ENCODE peak calls at places on chromosomes 12 and 14, in five cellular contexts. A is stomach, R is PC-9, W is kidney, J is breast epithelium. B is an unnamed sample.

GRCh38 chr14:38074754-38075153 is 132.9 kb upstream of the SSTR1 start:
- DNase-seq in R (no peak), J (no peak), A (no peak), W (no peak), B (no peak)

GRCh38 chr14:55586411-55586810 is 6.4 kb downstream of the KTN1 start:
- DNase-seq in W (no peak), A (no peak), R (no peak), J (no peak), B (no peak)

GRCh38 chr12:121490401-121491257 is 90.2 kb downstream of the KDM2B start:
- DNase-seq in A (no peak), J (no peak), R (no peak), W (no peak), B (no peak)

GRCh38 chr14:85296466-85297210 is 233.3 kb upstream of the FLRT2 start:
- DNase-seq in W (no peak), A (no peak), R (no peak), J (no peak), B (peak)

GRCh38 chr14:93946104-93946503 is 19.0 kb downstream of the FAM181A start:
- DNase-seq in R (no peak), W (no peak), J (no peak), A (no peak), B (no peak)

GRCh38 chr14:100193417-100194357 is 34.2 kb upstream of the DEGS2 start:
- DNase-seq in W (no peak), J (peak), R (no peak), A (no peak), B (no peak)

GRCh38 chr14:86402547-86402946 is 872.6 kb downstream of the FLRT2 start:
- DNase-seq in J (no peak), R (no peak), A (no peak), W (no peak), B (no peak)

GRCh38 chr14:80621701-80622100 is 319.8 kb downstream of the CEP128 start:
- DNase-seq in A (no peak), R (peak), J (no peak), W (no peak), B (peak)

GRCh38 chr14:22796087-22796707 is 19.0 kb downstream of the SLC7A7 start:
- DNase-seq in J (no peak), R (no peak), A (no peak), W (no peak), B (no peak)

GRCh38 chr14:60310086-60310684 is 61.2 kb downstream of the PPM1A start:
- DNase-seq in R (no peak), A (no peak), W (no peak), J (no peak), B (no peak)

GRCh38 chr14:52391866-52392600 is 77.9 kb downstream of the PTGER2 start:
- DNase-seq in A (no peak), W (no peak), J (no peak), R (no peak), B (no peak)

GRCh38 chr12:51871918-51872688 is 15.8 kb upstream of the ANKRD33 start:
- DNase-seq in A (no peak), R (no peak), W (peak), J (no peak), B (no peak)

GRCh38 chr12:4412056-4412455 is 32.5 kb upstream of the FGF23 start:
- DNase-seq in R (no peak), A (no peak), W (no peak), J (no peak), B (no peak)

GRCh38 chr14:100103261-100104005 is 38.2 kb downstream of the EVL start:
- DNase-seq in A (no peak), W (peak), R (no peak), J (no peak), B (no peak)

GRCh38 chr14:55249423-55249822 is 21.8 kb upstream of the FBXO34 start:
- DNase-seq in J (no peak), A (no peak), W (no peak), R (no peak), B (no peak)

GRCh38 chr14:23942587-23942986 is 11.0 kb upstream of the DHRS4 start:
- DNase-seq in R (no peak), J (no peak), A (no peak), W (peak), B (no peak)

GRCh38 chr12:61891632-61892031 is 368.6 kb upstream of the USP15 start:
- DNase-seq in R (no peak), A (no peak), W (no peak), J (no peak), B (no peak)

GRCh38 chr12:62730649-62731377 is 204.1 kb downstream of the PPM1H start:
- DNase-seq in A (no peak), J (no peak), R (peak), W (no peak), B (no peak)

GRCh38 chr12:100461330-100461973 is 12.2 kb upstream of the NR1H4 start:
- DNase-seq in R (no peak), W (no peak), J (no peak), A (no peak), B (no peak)

GRCh38 chr14:20460458-20461229 is 590 bp downstream of the PIP4P1 start:
- DNase-seq in R (peak), A (peak), J (peak), W (peak), B (no peak)

GRCh38 chr12:123767613-123768012 is 5.5 kb downstream of the DNAH10 start:
- DNase-seq in A (no peak), J (no peak), W (no peak), R (no peak), B (no peak)

GRCh38 chr12:38155020-38155395 is 161.6 kb upstream of the ALG10B start:
- DNase-seq in R (no peak), J (no peak), W (no peak), A (no peak), B (no peak)

GRCh38 chr12:75721231-75721641 is 209.8 kb upstream of the KRR1 start:
- DNase-seq in W (no peak), J (no peak), R (no peak), A (no peak), B (no peak)

GRCh38 chr12:78753058-78753457 is 111.5 kb upstream of the SYT1 start:
- DNase-seq in J (no peak), R (no peak), W (no peak), A (no peak), B (no peak)

GRCh38 chr12:92478692-92479091 is 224.1 kb upstream of the PLEKHG7 start:
- DNase-seq in J (no peak), R (no peak), A (no peak), W (no peak), B (no peak)

GRCh38 chr12:52185400-52185967 is 6.3 kb downstream of the KRT80 start:
- DNase-seq in J (no peak), R (no peak), A (no peak), W (no peak), B (no peak)

GRCh38 chr12:69101505-69101904 is 137.9 kb upstream of the CPSF6 start:
- DNase-seq in A (no peak), J (no peak), W (no peak), R (no peak), B (no peak)

GRCh38 chr14:30938617-30939016 is 64.3 kb downstream of the COCH start:
- DNase-seq in J (no peak), A (no peak), W (no peak), R (no peak), B (no peak)

GRCh38 chr14:79442776-79443175 is 768.5 kb downstream of the DIO2 start:
- DNase-seq in R (no peak), W (no peak), A (no peak), J (no peak), B (no peak)

GRCh38 chr14:55974046-55974582 is 144.1 kb upstream of the PELI2 start:
- DNase-seq in A (peak), R (no peak), W (no peak), J (no peak), B (no peak)

GRCh38 chr12:29212682-29213397 is 63.8 kb downstream of the FAR2 start:
- DNase-seq in R (no peak), W (no peak), A (no peak), J (no peak), B (no peak)

GRCh38 chr12:15638231-15638630 is 151.0 kb downstream of the EPS8 start:
- DNase-seq in J (no peak), W (no peak), A (no peak), R (no peak), B (no peak)

GRCh38 chr12:55720071-55720564 is at the start of gene RDH5:
- DNase-seq in R (no peak), J (peak), W (no peak), A (peak), B (no peak)

GRCh38 chr12:111434680-111435338 is 29.1 kb downstream of the SH2B3 start:
- DNase-seq in W (peak), A (no peak), J (no peak), R (no peak), B (no peak)

GRCh38 chr14:24312736-24313507 is 1.6 kb downstream of the LTB4R start:
- DNase-seq in A (no peak), J (no peak), W (no peak), R (no peak), B (no peak)

GRCh38 chr12:50132505-50133135 is 20.6 kb downstream of the COX14 start:
- DNase-seq in R (no peak), J (no peak), A (no peak), W (no peak), B (no peak)

GRCh38 chr12:106142591-106143261 is 4.0 kb upstream of the NUAK1 start:
- DNase-seq in R (no peak), W (no peak), J (no peak), A (no peak), B (no peak)

GRCh38 chr14:101224356-101225115 is 321.0 kb upstream of the RTL1 start:
- DNase-seq in W (no peak), J (no peak), A (no peak), R (no peak), B (no peak)

GRCh38 chr12:2345902-2346301 is 293.1 kb downstream of the CACNA1C start:
- DNase-seq in A (no peak), J (no peak), W (no peak), R (no peak), B (no peak)
- H3K27ac ChIP-seq in A (no peak), J (no peak), W (no peak), R (no peak), B (no peak)

GRCh38 chr14:92458959-92459478 is 54.6 kb upstream of the RIN3 start:
- DNase-seq in R (no peak), A (no peak), J (peak), W (no peak), B (no peak)
- H3K27ac ChIP-seq in R (no peak), A (no peak), J (no peak), W (peak), B (no peak)

GRCh38 chr14:103868242-103868897 is 21.0 kb upstream of the PPP1R13B start:
- DNase-seq in J (no peak), R (no peak), A (no peak), W (no peak), B (peak)

GRCh38 chr14:103870144-103870876 is 22.9 kb upstream of the PPP1R13B start:
- DNase-seq in J (no peak), R (no peak), W (no peak), A (peak), B (no peak)

GRCh38 chr14:103869406-103870143 is 22.2 kb upstream of the PPP1R13B start:
- DNase-seq in R (no peak), W (no peak), J (no peak), A (no peak), B (no peak)

GRCh38 chr14:103867020-103867419 is 19.6 kb upstream of the PPP1R13B start:
- DNase-seq in W (no peak), J (no peak), R (no peak), A (no peak), B (no peak)

GRCh38 chr14:103867523-103867953 is 20.2 kb upstream of the PPP1R13B start:
- DNase-seq in A (peak), J (no peak), R (no peak), W (peak), B (peak)
- H3K27ac ChIP-seq in A (peak), J (peak), R (no peak), W (no peak), B (peak)

GRCh38 chr14:69234106-69234505 is 25.9 kb upstream of the GALNT16 start:
- DNase-seq in R (no peak), W (no peak), J (no peak), A (no peak), B (no peak)
- H3K27ac ChIP-seq in R (no peak), W (no peak), J (no peak), A (no peak), B (no peak)

GRCh38 chr12:113118142-113118541 is 17.4 kb downstream of the RASAL1 start:
- DNase-seq in J (no peak), R (no peak), W (no peak), A (no peak), B (no peak)

GRCh38 chr12:113114447-113115178 is 20.9 kb downstream of the RASAL1 start:
- DNase-seq in J (no peak), W (peak), R (no peak), A (no peak), B (no peak)

GRCh38 chr12:113116875-113117274 is 18.7 kb downstream of the RASAL1 start:
- DNase-seq in A (no peak), J (no peak), R (no peak), W (peak), B (no peak)

GRCh38 chr12:113113397-113113796 is 22.2 kb downstream of the RASAL1 start:
- DNase-seq in R (no peak), A (no peak), J (no peak), W (no peak), B (no peak)

DNA sequence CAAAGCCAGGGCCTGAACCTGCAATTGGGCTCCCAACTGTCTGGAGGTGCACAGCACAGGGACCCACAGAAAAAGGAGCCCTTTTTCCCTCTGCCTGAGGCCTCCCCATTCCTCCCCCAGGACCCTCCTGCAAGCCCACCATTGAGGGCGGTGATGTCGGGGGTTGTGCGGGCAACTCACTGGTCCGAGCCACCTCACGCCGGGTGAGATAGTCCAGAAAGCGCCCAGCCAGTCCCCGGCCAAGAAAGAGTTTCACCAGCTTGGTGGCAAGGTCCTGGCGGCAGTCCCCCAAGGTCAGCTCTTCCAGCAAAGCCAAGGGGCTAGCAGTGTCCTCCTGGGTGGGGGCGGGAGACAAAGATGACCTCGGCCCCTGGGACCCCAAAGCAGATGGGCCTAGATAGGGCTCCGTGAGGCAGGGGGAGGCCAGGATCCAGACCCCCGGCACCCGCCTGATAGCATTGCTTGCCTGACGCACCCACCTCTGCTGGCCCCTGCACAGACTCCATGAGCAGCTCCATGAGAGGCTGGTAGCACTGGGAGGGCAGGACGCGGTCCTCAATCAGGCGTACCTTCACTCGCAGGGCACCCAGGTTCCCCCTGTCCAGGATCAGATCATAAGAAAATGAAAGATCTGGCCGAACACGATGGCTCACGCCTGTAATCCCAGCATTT is 20.0 kb downstream of the RASAL1 start:
- DNase-seq in W (peak), J (no peak), R (no peak), A (no peak), B (no peak)
- H3K27ac ChIP-seq in W (no peak), J (no peak), R (no peak), A (no peak), B (no peak)

GRCh38 chr12:108745641-108746040 is 14.3 kb upstream of the CORO1C start:
- DNase-seq in R (no peak), W (no peak), J (no peak), A (no peak), B (no peak)
- H3K27ac ChIP-seq in R (no peak), W (no peak), J (no peak), A (no peak), B (no peak)

DNA sequence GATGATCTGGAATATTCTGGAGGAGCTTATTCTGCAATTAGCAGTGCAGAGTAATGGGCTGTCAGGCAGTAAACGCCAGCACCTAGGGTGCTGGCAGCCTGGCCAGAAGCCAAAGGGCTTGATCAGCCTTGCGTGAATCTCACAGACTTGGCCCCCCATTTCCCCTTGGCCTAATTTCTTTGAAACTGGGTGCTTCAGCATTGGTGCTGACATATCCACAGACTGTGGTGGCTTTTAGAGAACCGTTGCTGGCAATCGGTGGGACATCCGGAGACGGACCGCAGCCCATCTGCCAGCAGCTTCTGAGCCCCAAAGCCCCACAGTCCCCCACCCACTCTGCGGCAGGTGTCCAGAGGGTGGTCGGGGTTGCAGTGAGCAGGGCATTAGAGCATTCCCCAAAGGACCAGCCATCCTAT is 157.1 kb downstream of the CALM1 start:
- DNase-seq in R (no peak), A (no peak), J (no peak), W (peak), B (no peak)
- H3K27ac ChIP-seq in R (no peak), A (peak), J (peak), W (no peak), B (no peak)

DNA sequence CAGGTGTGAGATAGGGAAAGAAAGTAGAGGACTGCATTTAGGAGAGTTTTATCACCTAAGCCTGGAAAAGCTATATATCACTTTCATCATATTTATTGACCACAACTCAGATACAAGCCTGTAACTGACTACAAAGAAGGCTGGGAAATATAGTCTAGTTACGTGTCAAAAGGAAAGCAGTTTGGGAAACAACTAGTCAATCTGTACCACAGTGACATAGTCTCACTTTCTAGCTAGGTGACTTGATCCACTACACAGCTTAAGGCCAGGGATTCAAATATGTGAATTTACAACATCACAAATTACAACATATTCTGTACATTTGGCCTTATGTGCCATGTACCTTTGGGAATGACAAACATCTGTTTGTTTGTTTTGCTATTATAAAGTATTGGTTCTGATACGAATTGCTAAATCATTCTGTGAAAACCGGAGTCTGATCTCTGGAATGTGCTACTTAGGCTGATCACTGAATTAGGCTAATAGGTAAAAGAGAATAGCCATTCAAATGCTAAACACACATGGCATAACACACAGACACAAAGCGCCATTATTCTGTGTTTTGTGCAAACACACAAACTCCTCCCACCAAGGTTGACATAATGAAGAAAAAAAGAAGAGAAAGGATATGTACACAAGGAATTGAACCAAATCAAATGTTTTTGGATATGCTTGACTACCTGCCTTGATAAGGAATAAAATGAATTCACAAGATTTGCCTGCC is 279.8 kb downstream of the DUSP6 start:
- DNase-seq in J (no peak), W (no peak), R (no peak), A (no peak), B (no peak)
- H3K27ac ChIP-seq in J (no peak), W (no peak), R (no peak), A (no peak), B (peak)

GRCh38 chr14:33016611-33017010 is 77.9 kb downstream of the NPAS3 start:
- DNase-seq in J (no peak), A (no peak), W (no peak), R (no peak), B (no peak)
- H3K27ac ChIP-seq in J (no peak), A (no peak), W (no peak), R (no peak), B (no peak)